ENCODE peak calls at places on chromosomes 2 and 18, in eight cellular contexts. U, Q, D, W, L, P, T and H are unnamed samples.

GRCh38 chr2:3535794-3536681 is 16.7 kb upstream of the ADI1 start:
- DNase-seq in L (no peak), D (no peak), P (no peak), Q (peak; percentile 91), T (no peak), W (peak; percentile 66), U (peak; percentile 39), H (peak; percentile 91)

GRCh38 chr2:43387092-43388062 is 161.0 kb upstream of the ZFP36L2 start:
- DNase-seq in T (no peak), P (no peak), W (no peak), Q (peak; percentile 81), D (no peak), U (no peak), L (no peak), H (no peak)

GRCh38 chr18:50986360-50987087 is 18.7 kb downstream of the ELAC1 start:
- DNase-seq in P (no peak), T (no peak), Q (peak; percentile 23), D (no peak), W (no peak), L (no peak), U (no peak), H (peak; percentile 39)

GRCh38 chr2:122634261-122634660 is 878.8 kb downstream of the TSN start:
- DNase-seq in Q (peak; percentile 86), L (no peak), D (no peak), U (no peak), W (peak; percentile 26), T (no peak), P (no peak), H (peak; percentile 8)

GRCh38 chr2:54806975-54807374 is 83.5 kb downstream of the EML6 start:
- DNase-seq in W (no peak), U (no peak), Q (no peak), L (no peak), D (no peak), T (no peak), P (no peak), H (no peak)

GRCh38 chr2:231533777-231534125 is 3.5 kb upstream of the NMUR1 start:
- DNase-seq in L (no peak), P (no peak), Q (no peak), W (no peak), D (no peak), U (no peak), T (no peak), H (no peak)

GRCh38 chr18:79512461-79513380 is 117.0 kb downstream of the NFATC1 start:
- DNase-seq in D (no peak), U (peak; percentile 20), T (no peak), P (no peak), L (no peak), W (no peak), Q (no peak), H (no peak)

GRCh38 chr2:142880275-142880674 is 2.8 kb downstream of the KYNU start:
- DNase-seq in W (peak; percentile 75), U (no peak), Q (peak; percentile 88), P (no peak), T (no peak), L (no peak), D (no peak), H (no peak)

GRCh38 chr2:47357475-47357874 is 45.5 kb upstream of the MSH2 start:
- DNase-seq in T (no peak), U (no peak), D (no peak), Q (peak; percentile 67), L (peak; percentile 87), P (no peak), W (peak; percentile 56), H (no peak)

GRCh38 chr2:123500346-123500745 is 524.7 kb upstream of the CNTNAP5 start:
- DNase-seq in L (no peak), U (no peak), T (no peak), D (no peak), P (no peak), W (no peak), Q (no peak), H (no peak)

GRCh38 chr18:26791676-26792075 is 73.8 kb downstream of the AQP4 start:
- DNase-seq in U (no peak), D (no peak), Q (no peak), T (no peak), W (peak; percentile 20), L (no peak), P (no peak), H (no peak)

GRCh38 chr18:31297248-31297647 is 20.7 kb upstream of the DSG1 start:
- DNase-seq in U (no peak), D (no peak), W (no peak), P (no peak), L (no peak), T (no peak), Q (no peak), H (no peak)

GRCh38 chr2:215671691-215672090 is 235.8 kb upstream of the FN1 start:
- DNase-seq in Q (no peak), P (no peak), T (no peak), U (no peak), L (no peak), D (no peak), W (no peak), H (no peak)

GRCh38 chr2:102313025-102313424 is 1.7 kb downstream of the IL1RL1 start:
- DNase-seq in U (no peak), W (no peak), D (no peak), P (no peak), T (no peak), L (no peak), Q (peak; percentile 77), H (peak; percentile 36)

GRCh38 chr18:10142496-10143160 is 228.8 kb downstream of the VAPA start:
- DNase-seq in U (no peak), D (no peak), Q (peak; percentile 15), P (no peak), T (no peak), W (peak; percentile 35), L (no peak), H (peak; percentile 63)

GRCh38 chr2:168935810-168936581 is 34.9 kb downstream of the G6PC2 start:
- DNase-seq in D (no peak), U (no peak), L (no peak), P (no peak), Q (peak; percentile 89), T (no peak), W (no peak), H (no peak)

GRCh38 chr2:231613054-231613654 is 20.5 kb downstream of the TEX44 start:
- DNase-seq in Q (peak; percentile 27), L (no peak), P (no peak), U (no peak), W (no peak), T (no peak), D (no peak), H (no peak)

GRCh38 chr2:181686566-181687185 is 6.4 kb upstream of the NEUROD1 start:
- DNase-seq in L (no peak), Q (no peak), U (no peak), P (no peak), T (no peak), D (no peak), W (no peak), H (no peak)

GRCh38 chr18:26429535-26429934 is 118.8 kb downstream of the KCTD1 start:
- DNase-seq in W (peak; percentile 68), Q (peak; percentile 91), P (no peak), T (no peak), D (no peak), L (peak; percentile 72), U (no peak), H (peak; percentile 76)

GRCh38 chr2:240759454-240759853 is 60.6 kb downstream of the KIF1A start:
- DNase-seq in D (no peak), W (no peak), Q (no peak), L (no peak), P (no peak), U (no peak), T (no peak), H (no peak)

GRCh38 chr2:8548871-8549221 is 133.0 kb upstream of the ID2 start:
- DNase-seq in Q (no peak), P (no peak), W (no peak), T (no peak), D (no peak), L (no peak), U (no peak), H (no peak)

GRCh38 chr2:54271236-54271635 is 15.2 kb upstream of the TSPYL6 start:
- DNase-seq in P (no peak), D (no peak), L (no peak), W (no peak), U (no peak), T (no peak), Q (no peak), H (no peak)

GRCh38 chr18:61616111-61616610 is 276.6 kb downstream of the RNF152 start:
- DNase-seq in L (no peak), W (no peak), Q (no peak), T (no peak), P (no peak), D (no peak), U (no peak), H (no peak)

GRCh38 chr2:168461178-168461941 is 5.3 kb downstream of the CERS6 start:
- DNase-seq in L (no peak), U (no peak), P (no peak), D (no peak), T (no peak), W (no peak), Q (no peak), H (no peak)

GRCh38 chr2:2769481-2770431 is 438.7 kb upstream of the MYT1L start:
- DNase-seq in W (peak; percentile 4), P (no peak), Q (no peak), D (no peak), U (no peak), T (no peak), L (peak; percentile 22), H (no peak)

GRCh38 chr2:28661589-28662001 is 90.0 kb upstream of the PPP1CB start:
- DNase-seq in L (no peak), Q (peak; percentile 94), P (no peak), D (no peak), W (peak; percentile 52), U (no peak), T (no peak), H (peak; percentile 65)

GRCh38 chr2:178237488-178238143 is 43.3 kb downstream of the OSBPL6 start:
- DNase-seq in U (no peak), W (no peak), T (no peak), Q (peak; percentile 34), L (no peak), P (no peak), D (no peak), H (no peak)

GRCh38 chr2:121810959-121811853 is 55.8 kb downstream of the TSN start:
- DNase-seq in W (peak; percentile 53), D (no peak), Q (peak; percentile 58), L (peak; percentile 81), U (no peak), P (no peak), T (no peak), H (peak; percentile 74)

GRCh38 chr18:54786211-54786610 is 42.1 kb upstream of the RAB27B start:
- DNase-seq in Q (no peak), P (no peak), T (no peak), U (no peak), W (no peak), D (no peak), L (no peak), H (no peak)

GRCh38 chr2:75465317-75465998 is 95.3 kb downstream of the EVA1A start:
- DNase-seq in U (no peak), T (no peak), D (no peak), Q (peak; percentile 47), L (peak; percentile 34), P (no peak), W (peak; percentile 13), H (peak; percentile 32)

GRCh38 chr2:137828624-137829023 is 135.6 kb upstream of the HNMT start:
- DNase-seq in L (no peak), Q (no peak), T (no peak), U (no peak), P (no peak), D (no peak), W (no peak), H (no peak)

GRCh38 chr2:183248866-183249567 is 124.8 kb downstream of the NUP35 start:
- DNase-seq in P (no peak), T (no peak), U (no peak), D (no peak), W (peak; percentile 28), Q (peak; percentile 44), L (peak; percentile 36), H (peak; percentile 34)

GRCh38 chr2:1645761-1646476 is 98.4 kb downstream of the PXDN start:
- DNase-seq in W (no peak), D (no peak), T (no peak), U (no peak), P (no peak), Q (no peak), L (no peak), H (no peak)

GRCh38 chr2:170641961-170642360 is 73.2 kb upstream of the SP5 start:
- DNase-seq in W (no peak), T (no peak), Q (no peak), L (no peak), P (no peak), U (no peak), D (no peak), H (no peak)